ENCODE peak calls at places on chromosomes 16 and 17, in four cellular contexts. F is tibial nerve; T is CD4-positive, alpha-beta T cell; R is ascending aorta. V is an unnamed sample.

GRCh38 chr17:81339502-81340296 is 44.6 kb upstream of the SLC38A10 start:
- DNase-seq in F (no peak), T (no peak), R (no peak), V (no peak)

GRCh38 chr16:84459517-84459894 is 45.0 kb downstream of the MEAK7 start:
- DNase-seq in F (no peak), T (no peak), R (no peak), V (peak; percentile 10)

GRCh38 chr17:42107597-42108576 is 4.6 kb downstream of the DHX58 start:
- DNase-seq in F (peak; percentile 53), T (peak; percentile 91), R (no peak), V (peak; percentile 93)

GRCh38 chr17:50689956-50690886 is 17.5 kb downstream of the ANKRD40 start:
- DNase-seq in F (no peak), T (no peak), R (no peak), V (no peak)

GRCh38 chr16:47978491-47979490 is 177.0 kb downstream of the ABCC12 start:
- DNase-seq in F (no peak), T (no peak), R (no peak), V (no peak)

GRCh38 chr16:61890346-61890745 is 145.9 kb downstream of the CDH8 start:
- DNase-seq in F (no peak), T (no peak), R (no peak), V (no peak)

GRCh38 chr17:63675607-63676539 is 24.1 kb downstream of the LIMD2 start:
- DNase-seq in F (peak; percentile 79), T (no peak), R (no peak), V (no peak)

GRCh38 chr17:8154608-8155152 is 2.5 kb upstream of the PER1 start:
- DNase-seq in F (no peak), T (no peak), R (no peak), V (no peak)

GRCh38 chr17:13851889-13852288 is 217.4 kb upstream of the COX10 start:
- DNase-seq in F (no peak), T (no peak), R (no peak), V (no peak)

GRCh38 chr17:70901870-70902269 is 732.5 kb downstream of the KCNJ2 start:
- DNase-seq in F (no peak), T (no peak), R (no peak), V (no peak)

GRCh38 chr17:70892527-70892926 is 723.2 kb downstream of the KCNJ2 start:
- DNase-seq in F (no peak), T (no peak), R (no peak), V (no peak)

GRCh38 chr17:70891301-70891700 is 722.0 kb downstream of the KCNJ2 start:
- DNase-seq in F (no peak), T (no peak), R (no peak), V (no peak)

GRCh38 chr17:70896843-70897242 is 727.5 kb downstream of the KCNJ2 start:
- DNase-seq in F (no peak), T (no peak), R (no peak), V (no peak)
- TF ChIP-seq CTCF in F (no peak), T (no peak), R (no peak), V (no peak)

DNA sequence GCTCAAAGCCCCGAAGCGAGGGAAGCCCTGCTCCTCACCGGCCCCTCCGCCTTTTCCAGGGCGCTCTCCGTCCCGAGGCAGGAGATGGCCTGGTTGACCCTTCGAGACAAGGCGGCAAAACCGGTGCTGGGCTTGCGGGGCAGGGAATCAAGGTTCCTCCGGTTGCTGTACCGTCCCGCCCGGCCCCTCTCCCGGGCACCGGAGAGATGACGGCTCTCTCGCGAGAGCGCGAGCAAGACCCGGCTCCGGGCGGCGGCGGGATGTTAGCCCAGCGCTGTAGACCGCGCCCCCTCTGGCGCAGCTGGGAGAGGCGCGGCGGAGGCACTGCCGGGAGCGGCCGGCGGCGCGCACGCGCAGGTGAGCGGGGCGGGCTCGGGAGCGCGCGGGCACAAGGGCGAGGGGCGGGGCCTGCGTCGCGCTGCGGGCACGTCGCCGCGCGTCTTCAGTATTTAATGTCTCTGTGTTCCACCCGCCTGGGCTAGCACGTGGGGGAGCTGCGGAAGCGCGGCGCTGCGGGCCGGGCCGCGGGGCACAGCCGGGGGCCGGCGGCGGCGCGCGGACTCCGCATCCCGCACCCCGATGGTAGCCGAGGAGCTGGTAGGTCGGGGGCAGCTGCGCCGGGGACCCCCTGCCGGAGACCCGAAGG is at the start of gene AKAP1:
- DNase-seq in F (peak; percentile 89), T (peak; percentile 92), R (peak; percentile 87), V (peak; percentile 99)
- TF ChIP-seq CTCF in F (peak; percentile 36), T (no peak), R (peak; percentile 18), V (no peak)

GRCh38 chr17:60398227-60398959 is 6.5 kb upstream of the USP32 start:
- DNase-seq in F (no peak), T (no peak), R (no peak), V (no peak)

GRCh38 chr17:60393840-60394529 is 2.1 kb upstream of the USP32 start:
- DNase-seq in F (no peak), T (no peak), R (no peak), V (no peak)

GRCh38 chr17:60395508-60396065 is 3.7 kb upstream of the USP32 start:
- DNase-seq in F (no peak), T (no peak), R (no peak), V (no peak)

GRCh38 chr17:60392845-60393702 is 1.1 kb upstream of the USP32 start:
- DNase-seq in F (peak; percentile 40), T (no peak), R (no peak), V (no peak)

GRCh38 chr17:60396412-60396811 is 4.5 kb upstream of the USP32 start:
- DNase-seq in F (no peak), T (no peak), R (no peak), V (no peak)
- TF ChIP-seq CTCF in F (no peak), T (no peak), R (no peak), V (no peak)

GRCh38 chr17:77453613-77454559 is 313.1 kb downstream of the SEC14L1 start:
- DNase-seq in F (no peak), T (no peak), R (no peak), V (peak; percentile 65)
- TF ChIP-seq CTCF in F (no peak), T (no peak), R (no peak), V (no peak)

V was measured in type B pancreatic cell.